ENCODE peak calls at places on chromosomes 6 and 20, in five cellular contexts. One of them, this sample, is unnamed.

GRCh38 chr6:154500769-154501171 is 9.7 kb downstream of the CNKSR3 start:
- DNase-seq in G401: peak
- DNase-seq in germinal center: no peak
- DNase-seq in psoas muscle: no peak
- DNase-seq in astrocyte of the spinal cord: no peak
- DNase-seq in this sample: no peak

GRCh38 chr20:37518606-37519507 is 2.2 kb upstream of the NNAT start:
- DNase-seq in G401: no peak
- DNase-seq in germinal center: no peak
- DNase-seq in psoas muscle: peak
- DNase-seq in astrocyte of the spinal cord: peak
- DNase-seq in this sample: no peak

GRCh38 chr6:78916411-78916810 is 49.1 kb downstream of the IRAK1BP1 start:
- DNase-seq in G401: no peak
- DNase-seq in germinal center: no peak
- DNase-seq in psoas muscle: no peak
- DNase-seq in astrocyte of the spinal cord: no peak
- DNase-seq in this sample: no peak

GRCh38 chr6:152380351-152380767 is 256.8 kb downstream of the SYNE1 start:
- DNase-seq in G401: peak
- DNase-seq in germinal center: no peak
- DNase-seq in psoas muscle: no peak
- DNase-seq in astrocyte of the spinal cord: peak
- DNase-seq in this sample: no peak

GRCh38 chr6:80438728-80439127 is 332.3 kb downstream of the BCKDHB start:
- DNase-seq in G401: no peak
- DNase-seq in germinal center: no peak
- DNase-seq in psoas muscle: no peak
- DNase-seq in astrocyte of the spinal cord: peak
- DNase-seq in this sample: no peak

GRCh38 chr6:49541210-49541724 is 9.2 kb upstream of the C6orf141 start:
- DNase-seq in G401: no peak
- DNase-seq in germinal center: no peak
- DNase-seq in psoas muscle: no peak
- DNase-seq in astrocyte of the spinal cord: peak
- DNase-seq in this sample: no peak

GRCh38 chr20:36773123-36773547 is 428 bp downstream of the DSN1 start:
- DNase-seq in G401: peak
- DNase-seq in germinal center: peak
- DNase-seq in psoas muscle: no peak
- DNase-seq in astrocyte of the spinal cord: peak
- DNase-seq in this sample: no peak

GRCh38 chr20:34004790-34005457 is 11.2 kb downstream of the RALY start:
- DNase-seq in G401: no peak
- DNase-seq in germinal center: no peak
- DNase-seq in psoas muscle: no peak
- DNase-seq in astrocyte of the spinal cord: no peak
- DNase-seq in this sample: no peak

GRCh38 chr6:48606618-48607017 is 495.6 kb upstream of the PTCHD4 start:
- DNase-seq in G401: no peak
- DNase-seq in germinal center: no peak
- DNase-seq in psoas muscle: no peak
- DNase-seq in astrocyte of the spinal cord: no peak
- DNase-seq in this sample: no peak

GRCh38 chr6:130372786-130373185 is 7.0 kb downstream of the TMEM200A start:
- DNase-seq in G401: no peak
- DNase-seq in germinal center: no peak
- DNase-seq in psoas muscle: no peak
- DNase-seq in astrocyte of the spinal cord: no peak
- DNase-seq in this sample: no peak

GRCh38 chr6:97917369-97917768 is 634.4 kb upstream of the MMS22L start:
- DNase-seq in G401: no peak
- DNase-seq in germinal center: no peak
- DNase-seq in psoas muscle: no peak
- DNase-seq in astrocyte of the spinal cord: no peak
- DNase-seq in this sample: no peak

GRCh38 chr6:142162780-142163179 is 15.7 kb downstream of the VTA1 start:
- DNase-seq in G401: no peak
- DNase-seq in germinal center: no peak
- DNase-seq in psoas muscle: no peak
- DNase-seq in astrocyte of the spinal cord: no peak
- DNase-seq in this sample: no peak

GRCh38 chr6:14129572-14129971 is 12.0 kb downstream of the CD83 start:
- DNase-seq in G401: peak
- DNase-seq in germinal center: no peak
- DNase-seq in psoas muscle: no peak
- DNase-seq in astrocyte of the spinal cord: peak
- DNase-seq in this sample: peak

GRCh38 chr6:4692664-4693063 is 83.5 kb upstream of the CDYL start:
- DNase-seq in G401: no peak
- DNase-seq in germinal center: no peak
- DNase-seq in psoas muscle: no peak
- DNase-seq in astrocyte of the spinal cord: no peak
- DNase-seq in this sample: no peak

GRCh38 chr6:111789593-111789992 is 83.7 kb downstream of the FYN start:
- DNase-seq in G401: no peak
- DNase-seq in germinal center: no peak
- DNase-seq in psoas muscle: peak
- DNase-seq in astrocyte of the spinal cord: no peak
- DNase-seq in this sample: no peak

GRCh38 chr6:53294095-53294494 is 54.7 kb downstream of the ELOVL5 start:
- DNase-seq in G401: no peak
- DNase-seq in germinal center: peak
- DNase-seq in psoas muscle: no peak
- DNase-seq in astrocyte of the spinal cord: no peak
- DNase-seq in this sample: no peak

GRCh38 chr6:77038801-77039200 is 424.5 kb downstream of the HTR1B start:
- DNase-seq in G401: no peak
- DNase-seq in germinal center: no peak
- DNase-seq in psoas muscle: no peak
- DNase-seq in astrocyte of the spinal cord: peak
- DNase-seq in this sample: no peak

GRCh38 chr20:24465730-24466129 is 3.7 kb upstream of the SYNDIG1 start:
- DNase-seq in G401: peak
- DNase-seq in germinal center: no peak
- DNase-seq in psoas muscle: no peak
- DNase-seq in astrocyte of the spinal cord: peak
- DNase-seq in this sample: no peak

GRCh38 chr20:59030911-59031310 is 1.2 kb downstream of the ATP5F1E start:
- DNase-seq in G401: no peak
- DNase-seq in germinal center: no peak
- DNase-seq in psoas muscle: no peak
- DNase-seq in astrocyte of the spinal cord: no peak
- DNase-seq in this sample: no peak

GRCh38 chr6:63643862-63644261 is 8.3 kb downstream of the PHF3 start:
- DNase-seq in G401: no peak
- DNase-seq in germinal center: no peak
- DNase-seq in psoas muscle: no peak
- DNase-seq in astrocyte of the spinal cord: peak
- DNase-seq in this sample: no peak

GRCh38 chr6:154555075-154555677 is 44.7 kb upstream of the CNKSR3 start:
- DNase-seq in G401: no peak
- DNase-seq in germinal center: no peak
- DNase-seq in psoas muscle: no peak
- DNase-seq in astrocyte of the spinal cord: peak
- DNase-seq in this sample: no peak

GRCh38 chr6:28841290-28841689 is 82.5 kb downstream of the TRIM27 start:
- DNase-seq in G401: no peak
- DNase-seq in germinal center: no peak
- DNase-seq in psoas muscle: no peak
- DNase-seq in astrocyte of the spinal cord: no peak
- DNase-seq in this sample: no peak

GRCh38 chr20:44693625-44694024 is 21.5 kb upstream of the CCN5 start:
- DNase-seq in G401: no peak
- DNase-seq in germinal center: no peak
- DNase-seq in psoas muscle: no peak
- DNase-seq in astrocyte of the spinal cord: no peak
- DNase-seq in this sample: no peak

GRCh38 chr6:93575495-93575894 is 156.1 kb upstream of the EPHA7 start:
- DNase-seq in G401: no peak
- DNase-seq in germinal center: no peak
- DNase-seq in psoas muscle: no peak
- DNase-seq in astrocyte of the spinal cord: no peak
- DNase-seq in this sample: no peak

GRCh38 chr6:2132416-2132815 is 113.0 kb downstream of the GMDS start:
- DNase-seq in G401: no peak
- DNase-seq in germinal center: no peak
- DNase-seq in psoas muscle: no peak
- DNase-seq in astrocyte of the spinal cord: no peak
- DNase-seq in this sample: no peak

GRCh38 chr6:33288942-33289783 is at the start of the genes PFDN6 and WDR46:
- DNase-seq in G401: peak
- DNase-seq in germinal center: peak
- DNase-seq in psoas muscle: peak
- DNase-seq in astrocyte of the spinal cord: peak
- DNase-seq in this sample: peak

GRCh38 chr6:63573899-63574553 is 1.7 kb downstream of the LOC128125822 start:
- DNase-seq in G401: peak
- DNase-seq in germinal center: peak
- DNase-seq in psoas muscle: no peak
- DNase-seq in astrocyte of the spinal cord: peak
- DNase-seq in this sample: peak

GRCh38 chr6:39263299-39264037 is 34.2 kb upstream of the KCNK5 start:
- DNase-seq in G401: no peak
- DNase-seq in germinal center: no peak
- DNase-seq in psoas muscle: no peak
- DNase-seq in astrocyte of the spinal cord: no peak
- DNase-seq in this sample: no peak

GRCh38 chr6:73746776-73747175 is 50.8 kb downstream of the CD109 start:
- DNase-seq in G401: no peak
- DNase-seq in germinal center: no peak
- DNase-seq in psoas muscle: no peak
- DNase-seq in astrocyte of the spinal cord: peak
- DNase-seq in this sample: no peak

GRCh38 chr6:101393291-101394251 is at the start of gene GRIK2:
- DNase-seq in G401: peak
- DNase-seq in germinal center: peak
- DNase-seq in psoas muscle: peak
- DNase-seq in astrocyte of the spinal cord: peak
- DNase-seq in this sample: no peak

GRCh38 chr6:124867126-124867525 is 95.1 kb upstream of the RNF217 start:
- DNase-seq in G401: peak
- DNase-seq in germinal center: no peak
- DNase-seq in psoas muscle: no peak
- DNase-seq in astrocyte of the spinal cord: no peak
- DNase-seq in this sample: no peak

GRCh38 chr6:63456734-63457133 is 115.5 kb upstream of the LOC128125822 start:
- DNase-seq in G401: no peak
- DNase-seq in germinal center: no peak
- DNase-seq in psoas muscle: no peak
- DNase-seq in astrocyte of the spinal cord: no peak
- DNase-seq in this sample: no peak

GRCh38 chr20:38073307-38074010 is 39.9 kb downstream of the RPRD1B start:
- DNase-seq in G401: peak
- DNase-seq in germinal center: peak
- DNase-seq in psoas muscle: no peak
- DNase-seq in astrocyte of the spinal cord: peak
- DNase-seq in this sample: peak